ENCODE peak calls at places on chromosomes 11 and 22, in eight cellular contexts. V is HAP-1, W is fibroblast of pulmonary artery, T is psoas muscle, A is thyroid gland, H is endodermal cell, O is lower lobe of right lung, R is choroid plexus epithelial cell. F is an unnamed sample.

GRCh38 chr22:38016182-38017078 is 32.1 kb upstream of the SOX10 start:
- DNase-seq in V (peak; percentile 21), W (peak; percentile 78), T (no peak), A (peak; percentile 72), H (peak; percentile 70), O (no peak), R (peak; percentile 34), F (no peak)

GRCh38 chr11:31449040-31449439 is 60.4 kb downstream of the IMMP1L start:
- DNase-seq in V (no peak), W (no peak), T (no peak), A (no peak), H (no peak), O (no peak), R (no peak), F (no peak)

GRCh38 chr11:5992604-5993251 is 5.9 kb upstream of the OR52L1 start:
- DNase-seq in V (peak; percentile 35), W (peak; percentile 30), T (no peak), A (no peak), H (no peak), O (no peak), R (peak; percentile 18), F (no peak)

GRCh38 chr22:29780781-29781676 is 13.9 kb downstream of the UQCR10 start:
- DNase-seq in V (no peak), W (peak; percentile 82), T (no peak), A (no peak), H (peak; percentile 60), O (no peak), R (peak; percentile 78), F (no peak)

GRCh38 chr11:1443737-1444136 is 42.8 kb downstream of the MOB2 start:
- DNase-seq in V (no peak), W (no peak), T (no peak), A (no peak), H (no peak), O (no peak), R (no peak), F (no peak)

GRCh38 chr11:35373284-35373933 is 45.9 kb downstream of the SLC1A2 start:
- DNase-seq in V (no peak), W (no peak), T (no peak), A (no peak), H (peak; percentile 27), O (no peak), R (no peak), F (no peak)

GRCh38 chr11:3755151-3755550 is 42.2 kb downstream of the NUP98 start:
- DNase-seq in V (no peak), W (no peak), T (no peak), A (no peak), H (no peak), O (no peak), R (no peak), F (no peak)

GRCh38 chr11:19508166-19508565 is 204.5 kb upstream of the NAV2 start:
- DNase-seq in V (no peak), W (no peak), T (no peak), A (no peak), H (no peak), O (no peak), R (peak; percentile 13), F (no peak)

GRCh38 chr11:1387961-1388762 is 1.6 kb upstream of the BRSK2 start:
- DNase-seq in V (no peak), W (no peak), T (peak; percentile 11), A (no peak), H (peak; percentile 82), O (peak; percentile 68), R (no peak), F (no peak)

GRCh38 chr22:49142281-49142680 is 685.4 kb downstream of the BRD1 start:
- DNase-seq in V (no peak), W (no peak), T (no peak), A (no peak), H (no peak), O (no peak), R (no peak), F (no peak)

GRCh38 chr11:75223954-75224643 is 16.5 kb upstream of the TPBGL start:
- DNase-seq in V (no peak), W (no peak), T (no peak), A (no peak), H (peak; percentile 65), O (no peak), R (no peak), F (no peak)

DNA sequence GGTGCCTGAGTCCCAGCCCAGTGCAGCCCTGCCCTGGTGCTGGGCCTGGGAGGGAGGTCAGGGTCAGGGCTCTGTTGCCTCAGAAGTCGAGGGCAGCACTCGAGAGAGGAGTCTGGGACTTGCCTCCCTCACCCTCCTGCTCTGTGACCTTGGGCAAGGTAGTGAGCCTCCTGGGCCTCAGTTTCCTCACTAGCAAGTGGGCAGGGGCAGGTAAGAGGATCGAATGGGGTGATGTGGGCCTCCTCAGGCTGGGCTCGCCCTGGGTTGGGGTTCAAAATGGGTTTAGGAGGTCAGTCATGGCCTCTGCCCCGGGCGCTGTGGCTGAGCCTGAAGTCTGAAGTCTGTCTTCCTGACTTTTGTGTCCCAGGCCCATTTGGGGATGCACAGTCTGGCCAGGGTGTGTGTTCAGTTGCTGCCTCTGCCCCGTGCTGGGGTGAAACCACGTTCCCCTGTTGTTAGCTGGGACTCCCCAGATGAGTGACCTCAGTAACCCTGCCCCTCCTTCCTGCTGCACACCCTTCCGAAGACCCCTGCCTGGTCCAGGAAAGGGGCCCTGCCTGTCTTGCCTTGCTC is 40.9 kb upstream of the CELSR1 start:
- DNase-seq in V (no peak), W (no peak), T (no peak), A (no peak), H (peak; percentile 52), O (peak; percentile 46), R (no peak), F (no peak)
- H3K4me3 ChIP-seq in V (peak overlapping the region; percentile 53), W (peak overlapping the region; percentile 63), T (peak overlapping the region; percentile 89), A (peak overlapping the region; percentile 71), H (peak overlapping the region; percentile 78), O (peak overlapping the region; percentile 81), R (peak overlapping the region; percentile 65), F (peak overlapping the region; percentile 53)

DNA sequence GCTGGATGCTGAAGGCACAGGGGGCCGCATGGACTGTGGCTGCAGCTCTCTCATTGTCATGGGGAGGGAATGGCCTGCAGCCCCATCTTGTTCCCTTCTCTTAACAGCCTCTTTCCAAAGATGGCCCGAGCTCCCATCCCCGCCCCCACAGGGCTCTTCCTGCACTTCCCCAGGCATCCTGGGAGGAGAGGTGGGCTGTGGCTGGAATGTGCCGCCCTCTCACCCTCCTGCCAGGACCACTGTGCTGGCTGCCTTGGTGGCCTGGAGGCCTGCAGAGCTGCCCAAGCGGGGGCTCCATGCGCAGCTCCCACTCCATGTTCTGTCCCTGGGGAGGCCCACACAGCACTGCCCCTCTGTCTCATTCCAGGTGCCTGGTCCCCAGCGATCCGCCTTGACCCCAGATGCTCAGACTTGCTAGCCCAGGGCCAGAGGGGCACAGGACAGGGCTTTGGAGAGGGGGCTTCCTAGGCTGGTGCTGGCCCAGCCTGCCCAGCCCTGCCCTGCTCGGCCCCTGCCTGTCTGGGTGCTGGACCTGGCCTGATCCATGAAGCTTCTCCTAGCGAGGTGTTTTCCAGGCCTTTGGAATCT is 56.6 kb downstream of the RTN4R start:
- DNase-seq in V (no peak), W (no peak), T (no peak), A (no peak), H (peak; percentile 59), O (no peak), R (no peak), F (no peak)
- H3K4me3 ChIP-seq in V (no peak overlapping the region), W (no peak overlapping the region), T (no peak overlapping the region), A (peak overlapping the region; percentile 2), H (no peak overlapping the region), O (no peak overlapping the region), R (no peak overlapping the region), F (no peak overlapping the region)

DNA sequence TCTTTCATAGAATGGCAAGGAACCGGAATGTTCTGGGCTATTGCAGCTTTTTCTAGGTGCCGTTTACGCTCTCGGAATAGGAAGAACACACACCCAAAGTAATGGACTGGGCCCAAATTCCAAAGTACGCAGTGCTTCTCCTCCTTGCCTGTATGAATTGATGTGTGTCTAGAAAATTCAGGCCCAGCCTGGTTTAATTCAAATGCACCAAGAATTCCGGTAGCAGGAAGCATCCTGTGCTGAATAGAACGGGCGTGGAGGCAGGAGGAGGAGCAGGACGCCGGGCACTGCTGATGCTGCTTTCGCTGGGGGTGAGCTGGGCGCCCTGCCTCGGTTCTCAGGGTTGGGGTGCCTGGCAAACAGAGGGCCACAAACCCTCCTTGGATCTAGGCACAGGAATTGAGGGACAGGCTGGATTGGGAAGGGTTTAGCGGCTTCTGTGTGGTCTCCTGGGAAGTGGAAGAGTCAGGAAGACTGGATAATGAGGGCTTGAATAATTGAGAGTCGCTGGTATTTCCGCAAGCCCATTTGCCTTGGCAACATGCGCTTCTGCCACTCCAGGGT is 2.0 kb downstream of the PARVB start:
- DNase-seq in V (peak; percentile 44), W (no peak), T (no peak), A (no peak), H (no peak), O (peak; percentile 36), R (no peak), F (no peak)
- H3K4me3 ChIP-seq in V (peak overlapping the region; percentile 50), W (no peak overlapping the region), T (peak overlapping the region; percentile 84), A (peak overlapping the region; percentile 1), H (no peak overlapping the region), O (peak overlapping the region; percentile 66), R (no peak overlapping the region), F (no peak overlapping the region)

GRCh38 chr11:122435540-122436187 is 219.9 kb upstream of the UBASH3B start:
- DNase-seq in V (no peak), W (no peak), T (no peak), A (no peak), H (no peak), O (no peak), R (no peak), F (no peak)

GRCh38 chr11:122441702-122442092 is 213.8 kb upstream of the UBASH3B start:
- DNase-seq in V (peak; percentile 6), W (no peak), T (no peak), A (no peak), H (no peak), O (no peak), R (peak; percentile 7), F (no peak)

GRCh38 chr11:122436188-122436555 is 219.3 kb upstream of the UBASH3B start:
- DNase-seq in V (no peak), W (no peak), T (no peak), A (no peak), H (no peak), O (no peak), R (no peak), F (no peak)

GRCh38 chr11:122440783-122441701 is 214.5 kb upstream of the UBASH3B start:
- DNase-seq in V (peak; percentile 8), W (peak; percentile 10), T (peak; percentile 42), A (peak; percentile 33), H (peak; percentile 77), O (no peak), R (peak; percentile 34), F (peak; percentile 30)

DNA sequence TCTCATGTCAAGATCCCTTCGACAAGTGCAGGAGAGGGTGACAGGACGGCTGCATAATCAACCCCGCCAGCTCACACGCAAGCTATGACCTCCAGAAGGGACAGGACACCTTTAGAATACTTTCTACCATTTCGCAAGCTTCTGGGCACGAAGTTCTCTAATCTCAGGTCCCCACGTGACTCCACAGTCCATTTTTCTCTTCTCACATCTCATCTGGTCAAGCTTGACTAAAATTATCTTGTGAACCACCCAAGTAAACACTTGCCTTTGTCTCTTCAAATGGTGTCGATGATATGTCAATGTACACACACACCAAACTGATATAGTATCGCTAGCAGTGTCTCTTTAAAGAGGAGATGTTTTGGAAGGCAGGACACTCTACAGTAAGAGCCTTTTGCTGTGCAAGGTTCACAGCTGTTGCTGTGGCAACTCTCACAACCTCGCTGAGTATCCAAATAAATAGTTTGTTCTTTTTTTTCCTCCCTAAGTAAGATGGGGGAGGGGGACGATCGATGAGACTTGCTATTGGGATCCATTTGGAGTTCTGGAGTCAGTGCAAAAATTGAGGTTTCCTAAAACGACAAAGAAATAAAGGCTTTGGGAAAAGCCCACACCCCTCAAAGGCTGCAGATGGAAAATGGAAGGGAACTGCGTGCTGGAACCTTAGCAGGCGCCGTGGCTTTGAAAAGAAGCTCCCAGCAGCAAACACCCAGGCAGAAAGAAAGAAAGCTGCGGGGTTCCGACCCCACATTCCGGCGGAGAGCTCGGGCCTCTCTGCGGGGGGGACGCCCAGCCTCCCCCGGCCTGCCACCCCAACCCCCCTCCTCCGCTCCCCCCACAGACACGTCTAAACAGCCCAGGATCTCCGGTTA is 215.4 kb upstream of the UBASH3B start:
- DNase-seq in V (no peak), W (peak; percentile 55), T (peak; percentile 27), A (peak; percentile 30), H (peak; percentile 89), O (no peak), R (peak; percentile 87), F (peak; percentile 25)
- H3K4me3 ChIP-seq in V (no peak overlapping the region), W (peak overlapping the region; percentile 50), T (peak overlapping the region; percentile 70), A (peak overlapping the region; percentile 26), H (peak overlapping the region; percentile 76), O (peak overlapping the region; percentile 47), R (peak overlapping the region; percentile 50), F (peak overlapping the region; percentile 42)

F was measured in uterus.